ENCODE peak calls at places on chromosomes 2 and 18, in four cellular contexts. One of them, this sample, is unnamed.

GRCh38 chr2:19461504-19461903 is 103.1 kb upstream of the OSR1 start:
- DNase-seq in endothelial cell of umbilical vein: no peak
- DNase-seq in prostate gland: no peak
- DNase-seq in IMR-90: no peak
- DNase-seq in this sample: no peak

GRCh38 chr2:12856934-12857660 is 140.4 kb downstream of the TRIB2 start:
- DNase-seq in endothelial cell of umbilical vein: peak; percentile 81
- DNase-seq in prostate gland: no peak
- DNase-seq in IMR-90: peak; percentile 75
- DNase-seq in this sample: peak; percentile 10

GRCh38 chr2:99496021-99496420 is 6.2 kb upstream of the REV1 start:
- DNase-seq in endothelial cell of umbilical vein: no peak
- DNase-seq in prostate gland: no peak
- DNase-seq in IMR-90: no peak
- DNase-seq in this sample: no peak

GRCh38 chr2:222479855-222480254 is 55.5 kb downstream of the SGPP2 start:
- DNase-seq in endothelial cell of umbilical vein: no peak
- DNase-seq in prostate gland: no peak
- DNase-seq in IMR-90: no peak
- DNase-seq in this sample: no peak

GRCh38 chr18:73597832-73598615 is 549.6 kb downstream of the FBXO15 start:
- DNase-seq in endothelial cell of umbilical vein: no peak
- DNase-seq in prostate gland: no peak
- DNase-seq in IMR-90: no peak
- DNase-seq in this sample: no peak

GRCh38 chr18:708096-708495 is 4.3 kb downstream of the ENOSF1 start:
- DNase-seq in endothelial cell of umbilical vein: no peak
- DNase-seq in prostate gland: no peak
- DNase-seq in IMR-90: no peak
- DNase-seq in this sample: no peak

GRCh38 chr2:197777823-197778407 is 7.2 kb downstream of the BOLL start:
- DNase-seq in endothelial cell of umbilical vein: peak; percentile 58
- DNase-seq in prostate gland: no peak
- DNase-seq in IMR-90: peak; percentile 51
- DNase-seq in this sample: no peak

GRCh38 chr2:233453916-233454315 is 99.6 kb downstream of the DGKD start:
- DNase-seq in endothelial cell of umbilical vein: no peak
- DNase-seq in prostate gland: no peak
- DNase-seq in IMR-90: no peak
- DNase-seq in this sample: no peak

GRCh38 chr2:3625186-3625585 is 30.3 kb downstream of the COLEC11 start:
- DNase-seq in endothelial cell of umbilical vein: no peak
- DNase-seq in prostate gland: no peak
- DNase-seq in IMR-90: no peak
- DNase-seq in this sample: no peak

GRCh38 chr18:60892855-60893254 is 440.4 kb upstream of the CDH20 start:
- DNase-seq in endothelial cell of umbilical vein: no peak
- DNase-seq in prostate gland: no peak
- DNase-seq in IMR-90: no peak
- DNase-seq in this sample: no peak

GRCh38 chr2:223469270-223470057 is 132.7 kb downstream of the SCG2 start:
- DNase-seq in endothelial cell of umbilical vein: no peak
- DNase-seq in prostate gland: no peak
- DNase-seq in IMR-90: peak; percentile 87
- DNase-seq in this sample: peak; percentile 42

GRCh38 chr2:238404406-238405216 is 22.1 kb upstream of the ASB1 start:
- DNase-seq in endothelial cell of umbilical vein: no peak
- DNase-seq in prostate gland: no peak
- DNase-seq in IMR-90: no peak
- DNase-seq in this sample: no peak

GRCh38 chr2:169069341-169069740 is at the start of gene DHRS9:
- DNase-seq in endothelial cell of umbilical vein: peak; percentile 39
- DNase-seq in prostate gland: no peak
- DNase-seq in IMR-90: peak; percentile 7
- DNase-seq in this sample: peak; percentile 44

GRCh38 chr2:26536371-26537068 is 58.6 kb upstream of the OTOF start:
- DNase-seq in endothelial cell of umbilical vein: no peak
- DNase-seq in prostate gland: no peak
- DNase-seq in IMR-90: no peak
- DNase-seq in this sample: no peak

GRCh38 chr18:79642626-79643025 is 37.0 kb upstream of the CTDP1 start:
- DNase-seq in endothelial cell of umbilical vein: no peak
- DNase-seq in prostate gland: no peak
- DNase-seq in IMR-90: no peak
- DNase-seq in this sample: no peak

GRCh38 chr2:202339052-202339870 is 36.9 kb upstream of the BMPR2 start:
- DNase-seq in endothelial cell of umbilical vein: peak; percentile 80
- DNase-seq in prostate gland: no peak
- DNase-seq in IMR-90: peak; percentile 66
- DNase-seq in this sample: peak; percentile 33

GRCh38 chr2:85448840-85449588 is 30.5 kb downstream of the SH2D6 start:
- DNase-seq in endothelial cell of umbilical vein: no peak
- DNase-seq in prostate gland: no peak
- DNase-seq in IMR-90: no peak
- DNase-seq in this sample: no peak

GRCh38 chr2:236633219-236633570 is 63.6 kb downstream of the ACKR3 start:
- DNase-seq in endothelial cell of umbilical vein: no peak
- DNase-seq in prostate gland: no peak
- DNase-seq in IMR-90: no peak
- DNase-seq in this sample: no peak

GRCh38 chr2:7146151-7146550 is 228.9 kb downstream of the RNF144A start:
- DNase-seq in endothelial cell of umbilical vein: no peak
- DNase-seq in prostate gland: no peak
- DNase-seq in IMR-90: no peak
- DNase-seq in this sample: no peak

GRCh38 chr18:14124689-14125088 is 7.5 kb downstream of the ZNF519 start:
- DNase-seq in endothelial cell of umbilical vein: no peak
- DNase-seq in prostate gland: no peak
- DNase-seq in IMR-90: no peak
- DNase-seq in this sample: no peak

GRCh38 chr18:39806519-39806918 is 2148.5 kb upstream of the PIK3C3 start:
- DNase-seq in endothelial cell of umbilical vein: no peak
- DNase-seq in prostate gland: no peak
- DNase-seq in IMR-90: no peak
- DNase-seq in this sample: no peak

GRCh38 chr2:112996635-112997034 is 8.6 kb upstream of the IL36A start:
- DNase-seq in endothelial cell of umbilical vein: no peak
- DNase-seq in prostate gland: no peak
- DNase-seq in IMR-90: no peak
- DNase-seq in this sample: no peak

GRCh38 chr2:130749641-130750040 is 5.7 kb upstream of the AMER3 start:
- DNase-seq in endothelial cell of umbilical vein: no peak
- DNase-seq in prostate gland: no peak
- DNase-seq in IMR-90: no peak
- DNase-seq in this sample: no peak

GRCh38 chr2:7037340-7038333 is 120.4 kb downstream of the RNF144A start:
- DNase-seq in endothelial cell of umbilical vein: peak; percentile 52
- DNase-seq in prostate gland: peak; percentile 30
- DNase-seq in IMR-90: peak; percentile 54
- DNase-seq in this sample: peak; percentile 33

GRCh38 chr2:34408100-34408499 is 809.0 kb upstream of the FAM98A start:
- DNase-seq in endothelial cell of umbilical vein: no peak
- DNase-seq in prostate gland: no peak
- DNase-seq in IMR-90: no peak
- DNase-seq in this sample: no peak

GRCh38 chr2:237600205-237600846 is 9.8 kb upstream of the RAB17 start:
- DNase-seq in endothelial cell of umbilical vein: peak; percentile 53
- DNase-seq in prostate gland: no peak
- DNase-seq in IMR-90: peak; percentile 71
- DNase-seq in this sample: no peak

GRCh38 chr2:35447210-35447609 is 908.4 kb upstream of the CRIM1 start:
- DNase-seq in endothelial cell of umbilical vein: no peak
- DNase-seq in prostate gland: no peak
- DNase-seq in IMR-90: no peak
- DNase-seq in this sample: no peak

GRCh38 chr2:101398026-101398830 is 10.9 kb upstream of the CREG2 start:
- DNase-seq in endothelial cell of umbilical vein: no peak
- DNase-seq in prostate gland: no peak
- DNase-seq in IMR-90: no peak
- DNase-seq in this sample: no peak

GRCh38 chr2:101396352-101396717 is 9.0 kb upstream of the CREG2 start:
- DNase-seq in endothelial cell of umbilical vein: peak; percentile 89
- DNase-seq in prostate gland: no peak
- DNase-seq in IMR-90: peak; percentile 97
- DNase-seq in this sample: peak; percentile 68

GRCh38 chr2:101399001-101399794 is 11.9 kb upstream of the CREG2 start:
- DNase-seq in endothelial cell of umbilical vein: no peak
- DNase-seq in prostate gland: no peak
- DNase-seq in IMR-90: no peak
- DNase-seq in this sample: no peak

GRCh38 chr2:101400048-101400447 is 12.7 kb upstream of the CREG2 start:
- DNase-seq in endothelial cell of umbilical vein: no peak
- DNase-seq in prostate gland: no peak
- DNase-seq in IMR-90: peak; percentile 28
- DNase-seq in this sample: no peak

GRCh38 chr2:101395545-101396351 is 8.4 kb upstream of the CREG2 start:
- DNase-seq in endothelial cell of umbilical vein: no peak
- DNase-seq in prostate gland: no peak
- DNase-seq in IMR-90: peak; percentile 17
- DNase-seq in this sample: no peak
- TF ChIP-seq POLR2A in endothelial cell of umbilical vein: no peak
- TF ChIP-seq POLR2A in prostate gland: no peak
- TF ChIP-seq POLR2A in IMR-90: no peak
- TF ChIP-seq POLR2A in this sample: no peak

GRCh38 chr18:11906926-11907874 is 917 bp downstream of the MPPE1 start:
- DNase-seq in endothelial cell of umbilical vein: no peak
- DNase-seq in prostate gland: no peak
- DNase-seq in IMR-90: no peak
- DNase-seq in this sample: no peak
- TF ChIP-seq POLR2A in endothelial cell of umbilical vein: no peak
- TF ChIP-seq POLR2A in prostate gland: no peak
- TF ChIP-seq POLR2A in IMR-90: no peak
- TF ChIP-seq POLR2A in this sample: no peak

GRCh38 chr2:234673961-234674759 is 177.3 kb upstream of the ARL4C start:
- DNase-seq in endothelial cell of umbilical vein: no peak
- DNase-seq in prostate gland: no peak
- DNase-seq in IMR-90: no peak
- DNase-seq in this sample: no peak
- TF ChIP-seq POLR2A in endothelial cell of umbilical vein: no peak
- TF ChIP-seq POLR2A in prostate gland: no peak
- TF ChIP-seq POLR2A in IMR-90: no peak
- TF ChIP-seq POLR2A in this sample: no peak

GRCh38 chr2:201257381-201257940 is 2.9 kb upstream of the CASP8 start:
- DNase-seq in endothelial cell of umbilical vein: no peak
- DNase-seq in prostate gland: no peak
- DNase-seq in IMR-90: peak; percentile 5
- DNase-seq in this sample: peak; percentile 31
- TF ChIP-seq POLR2A in endothelial cell of umbilical vein: peak; percentile 48
- TF ChIP-seq POLR2A in prostate gland: no peak
- TF ChIP-seq POLR2A in IMR-90: no peak
- TF ChIP-seq POLR2A in this sample: no peak

GRCh38 chr2:188983427-188984101 is 9.4 kb downstream of the COL3A1 start:
- DNase-seq in endothelial cell of umbilical vein: peak; percentile 37
- DNase-seq in prostate gland: no peak
- DNase-seq in IMR-90: peak; percentile 78
- DNase-seq in this sample: no peak

GRCh38 chr2:188986839-188987238 is 12.7 kb downstream of the COL3A1 start:
- DNase-seq in endothelial cell of umbilical vein: no peak
- DNase-seq in prostate gland: no peak
- DNase-seq in IMR-90: peak; percentile 51
- DNase-seq in this sample: no peak

GRCh38 chr2:188979730-188980123 is 5.6 kb downstream of the COL3A1 start:
- DNase-seq in endothelial cell of umbilical vein: no peak
- DNase-seq in prostate gland: no peak
- DNase-seq in IMR-90: no peak
- DNase-seq in this sample: no peak

GRCh38 chr2:188984680-188985079 is 10.5 kb downstream of the COL3A1 start:
- DNase-seq in endothelial cell of umbilical vein: no peak
- DNase-seq in prostate gland: no peak
- DNase-seq in IMR-90: peak; percentile 93
- DNase-seq in this sample: no peak

DNA sequence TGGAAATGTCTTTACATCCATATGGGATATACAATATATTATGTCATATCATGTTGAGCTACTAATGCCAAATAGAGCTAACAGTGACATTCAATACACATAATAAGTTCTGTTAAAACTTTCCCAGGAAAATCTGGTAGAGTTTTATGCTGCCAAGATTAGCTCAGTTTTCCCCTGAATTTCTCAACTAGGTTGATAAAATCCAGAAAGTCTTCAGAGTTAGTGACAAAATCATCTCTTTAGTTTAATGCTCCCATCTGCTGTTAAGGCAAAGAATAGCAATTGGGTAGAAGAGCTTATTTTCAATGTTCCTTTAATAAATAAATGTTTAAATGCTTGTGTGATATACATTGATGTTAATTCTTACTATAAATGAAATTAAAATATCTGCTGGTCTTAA is 10.0 kb downstream of the COL3A1 start:
- DNase-seq in endothelial cell of umbilical vein: peak; percentile 64
- DNase-seq in prostate gland: no peak
- DNase-seq in IMR-90: peak; percentile 71
- DNase-seq in this sample: no peak
- TF ChIP-seq POLR2A in endothelial cell of umbilical vein: no peak
- TF ChIP-seq POLR2A in prostate gland: no peak
- TF ChIP-seq POLR2A in IMR-90: no peak
- TF ChIP-seq POLR2A in this sample: no peak

GRCh38 chr2:216163518-216163917 is 54.4 kb downstream of the XRCC5 start:
- DNase-seq in endothelial cell of umbilical vein: no peak
- DNase-seq in prostate gland: no peak
- DNase-seq in IMR-90: peak; percentile 69
- DNase-seq in this sample: no peak
- TF ChIP-seq POLR2A in endothelial cell of umbilical vein: no peak
- TF ChIP-seq POLR2A in prostate gland: no peak
- TF ChIP-seq POLR2A in IMR-90: no peak
- TF ChIP-seq POLR2A in this sample: no peak

This sample was measured in H54.